ENCODE peak calls at places on chromosomes 12 and 14, in five cellular contexts. I is choroid plexus epithelial cell, R is AG10803, V is cardiac muscle cell, C is tibial artery. G is an unnamed sample.
A peak's percentile ranks its signal among the peaks of the same experiment; 100 is the strongest.

GRCh38 chr12:127642208-127642607 is 624.8 kb upstream of the TMEM132C start:
- DNase-seq in I (no peak), R (no peak), V (no peak), C (no peak), G (no peak)

GRCh38 chr14:105944632-105945610 is 418.5 kb downstream of the TMEM121 start:
- DNase-seq in I (no peak), R (no peak), V (no peak), C (peak; percentile 63), G (peak; percentile 71)

GRCh38 chr12:122996188-122996601 is 15.7 kb downstream of the ARL6IP4 start:
- DNase-seq in I (no peak), R (no peak), V (no peak), C (no peak), G (no peak)

GRCh38 chr12:122841544-122842321 is 6.5 kb downstream of the HIP1R start:
- DNase-seq in I (no peak), R (peak; percentile 65), V (no peak), C (peak; percentile 68), G (peak; percentile 38)

GRCh38 chr12:84919271-84919670 is 6.7 kb upstream of the SLC6A15 start:
- DNase-seq in I (peak; percentile 54), R (peak; percentile 36), V (no peak), C (no peak), G (no peak)

GRCh38 chr12:100995771-100996170 is 201.2 kb downstream of the ANO4 start:
- DNase-seq in I (no peak), R (no peak), V (no peak), C (no peak), G (no peak)

GRCh38 chr14:87712386-87713113 is 280.4 kb downstream of the GALC start:
- DNase-seq in I (no peak), R (no peak), V (no peak), C (no peak), G (no peak)

GRCh38 chr14:92922883-92923743 is at the start of gene CHGA:
- DNase-seq in I (peak; percentile 48), R (peak; percentile 18), V (peak; percentile 55), C (no peak), G (no peak)

GRCh38 chr12:93447555-93448265 is 6.0 kb upstream of the UBE2N start:
- DNase-seq in I (no peak), R (no peak), V (no peak), C (no peak), G (no peak)

GRCh38 chr12:122421815-122422737 is at the start of gene CLIP1:
- DNase-seq in I (peak; percentile 75), R (peak; percentile 80), V (peak; percentile 78), C (peak; percentile 83), G (peak; percentile 46)

GRCh38 chr14:75025082-75025481 is 22.4 kb downstream of the EIF2B2 start:
- DNase-seq in I (peak; percentile 62), R (no peak), V (peak; percentile 53), C (no peak), G (peak; percentile 70)

GRCh38 chr14:100749967-100750597 is 23.4 kb downstream of the DLK1 start:
- DNase-seq in I (no peak), R (no peak), V (no peak), C (peak; percentile 25), G (no peak)

GRCh38 chr12:67798763-67799162 is 150.2 kb downstream of the DYRK2 start:
- DNase-seq in I (no peak), R (no peak), V (no peak), C (no peak), G (no peak)

GRCh38 chr12:48002179-48002601 is 2.1 kb downstream of the COL2A1 start:
- DNase-seq in I (no peak), R (no peak), V (no peak), C (no peak), G (peak; percentile 11)

GRCh38 chr12:34406228-34406995 is 384.1 kb downstream of the ALG10 start:
- DNase-seq in I (no peak), R (no peak), V (no peak), C (peak; percentile 28), G (peak; percentile 18)

GRCh38 chr12:70876952-70877351 is 43.6 kb downstream of the PTPRR start:
- DNase-seq in I (peak; percentile 39), R (peak; percentile 54), V (peak; percentile 43), C (no peak), G (no peak)

GRCh38 chr12:111204684-111205305 is 164.1 kb downstream of the PHETA1 start:
- DNase-seq in I (no peak), R (no peak), V (no peak), C (no peak), G (no peak)

DNA sequence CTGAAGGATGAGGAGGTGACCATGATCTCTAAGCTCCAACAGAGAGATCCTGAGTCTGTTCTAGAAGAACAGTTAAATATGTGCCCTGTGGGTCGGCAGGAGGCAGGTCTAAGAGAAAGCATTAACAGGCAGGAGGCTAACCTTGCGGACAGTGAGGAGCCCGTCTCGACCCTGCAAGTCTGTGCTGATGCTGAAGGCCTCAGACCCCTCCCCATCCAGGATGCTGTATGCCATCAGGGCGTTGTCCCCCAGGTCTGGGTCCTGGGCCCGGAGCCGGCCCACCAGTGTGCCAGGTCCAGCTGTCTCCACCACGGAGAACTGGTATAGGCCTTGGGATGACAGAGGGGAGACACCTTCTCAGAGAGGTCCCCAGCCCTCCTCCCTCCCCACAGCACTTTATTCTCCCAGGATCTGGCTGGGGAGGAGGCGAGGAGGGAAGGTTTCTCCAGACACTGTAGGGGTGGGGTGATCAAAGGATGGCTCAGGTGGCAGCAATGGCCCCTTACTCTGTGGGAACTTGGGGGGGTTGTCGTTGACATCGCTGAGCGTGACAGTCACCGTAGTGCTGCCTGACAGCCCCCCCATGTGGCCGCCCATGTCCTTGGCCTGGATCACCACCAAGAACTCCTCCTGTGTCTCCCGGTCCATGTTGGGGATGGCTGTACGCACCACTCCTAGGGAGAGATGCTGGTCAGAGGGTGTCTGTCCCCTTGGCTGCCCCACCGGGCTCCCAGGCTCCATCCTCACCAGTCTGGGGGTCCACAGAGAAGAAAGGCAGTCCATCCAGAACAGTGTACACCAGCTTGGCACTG is 3.1 kb downstream of the CDH24 start:
- DNase-seq in I (no peak), R (no peak), V (no peak), C (peak; percentile 50), G (no peak)
- TF ChIP-seq CTCF in I (peak; percentile 42), R (peak; percentile 10), V (peak; percentile 13), C (no peak), G (no peak)

GRCh38 chr14:81302613-81303012 is 81.9 kb upstream of the GTF2A1 start:
- DNase-seq in I (no peak), R (no peak), V (no peak), C (no peak), G (no peak)
- TF ChIP-seq CTCF in I (no peak), R (no peak), V (no peak), C (no peak), G (no peak)

GRCh38 chr12:1544991-1545700 is 49.2 kb downstream of the FBXL14 start:
- DNase-seq in I (peak; percentile 66), R (peak; percentile 58), V (peak; percentile 62), C (no peak), G (no peak)
- TF ChIP-seq CTCF in I (peak; percentile 62), R (peak; percentile 53), V (peak; percentile 49), C (peak; percentile 36), G (no peak)

GRCh38 chr14:96001866-96002510 is 37.2 kb upstream of the C14orf132 start:
- DNase-seq in I (peak; percentile 20), R (peak; percentile 44), V (no peak), C (no peak), G (no peak)

GRCh38 chr14:96002511-96002884 is 36.7 kb upstream of the C14orf132 start:
- DNase-seq in I (no peak), R (no peak), V (no peak), C (no peak), G (no peak)

GRCh38 chr14:95993768-95994592 is 45.2 kb upstream of the C14orf132 start:
- DNase-seq in I (peak; percentile 68), R (peak; percentile 44), V (peak; percentile 67), C (no peak), G (no peak)

GRCh38 chr14:95994593-95994928 is 44.6 kb upstream of the C14orf132 start:
- DNase-seq in I (no peak), R (no peak), V (no peak), C (no peak), G (no peak)

DNA sequence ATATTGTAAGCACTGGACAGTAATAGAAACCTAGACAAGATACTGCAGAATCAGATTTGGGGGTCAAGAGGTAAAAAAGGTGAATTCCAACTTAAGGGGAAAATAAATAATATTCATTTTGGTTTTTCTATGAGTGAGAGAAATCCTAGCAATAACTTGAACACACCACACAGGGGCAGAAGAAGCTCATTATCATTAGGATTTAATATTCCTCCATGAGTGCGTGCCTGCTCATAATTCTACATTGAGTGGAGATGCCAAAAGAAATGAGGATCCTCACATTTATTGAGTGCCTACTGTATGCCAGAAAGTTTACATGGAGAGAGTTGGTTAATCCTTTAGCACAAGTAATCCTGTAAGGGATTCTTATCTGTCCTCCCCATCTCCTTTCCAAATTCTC is 40.5 kb upstream of the C14orf132 start:
- DNase-seq in I (peak; percentile 73), R (peak; percentile 50), V (peak; percentile 62), C (no peak), G (no peak)
- TF ChIP-seq CTCF in I (peak; percentile 58), R (peak; percentile 66), V (peak; percentile 47), C (peak; percentile 44), G (no peak)